ENCODE peak calls at places on chromosomes 12 and 14, in seven cellular contexts. K is EH; Y is central memory CD4-positive, alpha-beta T cell; N is non-pigmented ciliary epithelial cell; W is cardiac fibroblast; Q is uterus; J is neural crest cell. T is an unnamed sample.

GRCh38 chr14:89672636-89673279 is 255.7 kb upstream of the FOXN3 start:
- DNase-seq in K (peak), Y (no peak), N (no peak), W (no peak), Q (no peak), J (no peak), T (no peak)

GRCh38 chr14:51328942-51329350 is 88.9 kb downstream of the TMX1 start:
- DNase-seq in K (peak), Y (no peak), N (no peak), W (peak), Q (no peak), J (no peak), T (no peak)

GRCh38 chr14:68408680-68409079 is 384.2 kb downstream of the ZFP36L1 start:
- DNase-seq in K (peak), Y (peak), N (no peak), W (peak), Q (no peak), J (no peak), T (peak)

GRCh38 chr14:55869397-55870049 is 248.7 kb upstream of the PELI2 start:
- DNase-seq in K (no peak), Y (no peak), N (no peak), W (no peak), Q (no peak), J (no peak), T (no peak)

GRCh38 chr12:93415723-93416464 is 25.9 kb downstream of the UBE2N start:
- DNase-seq in K (peak), Y (no peak), N (peak), W (peak), Q (no peak), J (no peak), T (peak)

GRCh38 chr14:91873476-91874265 is 6.3 kb upstream of the TC2N start:
- DNase-seq in K (no peak), Y (peak), N (no peak), W (peak), Q (no peak), J (no peak), T (no peak)

GRCh38 chr12:114003286-114003685 is 37.2 kb upstream of the RBM19 start:
- DNase-seq in K (no peak), Y (no peak), N (no peak), W (no peak), Q (no peak), J (no peak), T (no peak)

GRCh38 chr12:107319536-107320030 is 226.2 kb upstream of the CRY1 start:
- DNase-seq in K (no peak), Y (peak), N (no peak), W (no peak), Q (no peak), J (no peak), T (no peak)

GRCh38 chr12:71661977-71662522 is 1.6 kb downstream of the ZFC3H1 start:
- DNase-seq in K (peak), Y (no peak), N (no peak), W (peak), Q (no peak), J (no peak), T (no peak)

T was measured in foreskin melanocyte.